ENCODE peak calls at places on chromosomes 11 and 22, in eight cellular contexts. M is HL-60; Z is A549; K is stimulated activated CD8-positive, alpha-beta memory T cell treated with anti-CD3 and anti-CD28 coated beads, Interleukin-2, amount 100 ng/mL, for 48 hours; I is left ventricle myocardium inferior; T is neural progenitor cell; U is choroid plexus epithelial cell; J is AG09309. L is an unnamed sample.

GRCh38 chr11:1208361-1209261 is 14.3 kb upstream of the MUC5B start:
- DNase-seq in I (peak; percentile 7), J (no peak), T (no peak), U (no peak), M (no peak), K (no peak), Z (no peak), L (no peak)

GRCh38 chr22:44828193-44828592 is 75.8 kb downstream of the ARHGAP8 start:
- DNase-seq in T (peak; percentile 60), M (peak; percentile 4), I (no peak), U (peak; percentile 4), K (peak; percentile 18), Z (peak; percentile 21), J (no peak), L (no peak)

GRCh38 chr11:88552377-88553029 is 215.0 kb upstream of the CTSC start:
- DNase-seq in J (no peak), M (peak; percentile 4), T (peak; percentile 73), I (no peak), K (peak; percentile 38), Z (peak; percentile 41), U (peak; percentile 75), L (no peak)

GRCh38 chr11:127627629-127628462 is 627.3 kb upstream of the KIRREL3 start:
- DNase-seq in T (no peak), M (no peak), I (no peak), U (no peak), J (no peak), K (no peak), Z (no peak), L (peak; percentile 90)

GRCh38 chr22:28143961-28144745 is 225.1 kb upstream of the PITPNB start:
- DNase-seq in T (no peak), M (no peak), K (no peak), I (no peak), Z (no peak), J (no peak), U (no peak), L (no peak)

GRCh38 chr11:60924110-60924905 is at the start of gene TMEM132A:
- DNase-seq in J (no peak), K (no peak), Z (peak; percentile 93), M (no peak), T (peak; percentile 93), I (peak; percentile 74), U (peak; percentile 56), L (peak; percentile 60)

GRCh38 chr11:134754823-134755198 is 342.8 kb upstream of the B3GAT1 start:
- DNase-seq in J (no peak), Z (no peak), M (no peak), K (no peak), T (no peak), I (no peak), U (no peak), L (no peak)

GRCh38 chr11:105975128-105975527 is 46.9 kb downstream of the MSANTD4 start:
- DNase-seq in Z (no peak), T (no peak), J (no peak), U (peak; percentile 61), I (no peak), M (no peak), K (no peak), L (no peak)

GRCh38 chr11:81331611-81332205 is 1402.0 kb downstream of the FAM181B start:
- DNase-seq in T (no peak), Z (no peak), I (no peak), K (no peak), U (no peak), M (no peak), J (no peak), L (no peak)

GRCh38 chr11:120513436-120514315 is 2.1 kb downstream of the GRIK4 start:
- DNase-seq in U (no peak), Z (no peak), M (no peak), I (no peak), K (no peak), J (no peak), T (peak; percentile 29), L (no peak)

GRCh38 chr11:128318856-128319474 is 268.4 kb downstream of the ETS1 start:
- DNase-seq in J (no peak), T (no peak), U (peak; percentile 62), I (no peak), K (peak; percentile 67), M (no peak), Z (no peak), L (no peak)

L was measured in NCI-H510A treated with DMSO at 0.1 percent for 48 hours.